ENCODE peak calls at places on chromosomes 16 and 17, in ten cellular contexts. U is CD4-positive, alpha-beta memory T cell; A is left lung; W is esophagus squamous epithelium; G is transverse colon; Z is stomach; K is IMR-90; P is ovary; C is SJCRH30; R is GM23338. F is an unnamed sample.
A peak's percentile ranks its signal among the peaks of the same experiment; 100 is the strongest.

GRCh38 chr16:68401871-68402747 is 46.2 kb downstream of the SMPD3 start:
- DNase-seq in U (no peak), A (no peak), W (no peak), G (no peak), Z (no peak), K (peak; percentile 68), P (no peak), C (no peak), R (no peak), F (peak; percentile 31)

GRCh38 chr17:46026045-46026814 is 27.2 kb downstream of the STH start:
- DNase-seq in U (no peak), A (no peak), W (no peak), G (peak; percentile 17), Z (no peak), K (no peak), P (no peak), C (no peak), R (peak; percentile 41), F (no peak)

GRCh38 chr17:78652913-78653312 is 75.7 kb upstream of the DNAH17 start:
- DNase-seq in U (no peak), A (no peak), W (no peak), G (no peak), Z (no peak), K (no peak), P (no peak), C (no peak), R (no peak), F (no peak)

GRCh38 chr17:35715416-35715815 is 16.0 kb upstream of the RASL10B start:
- DNase-seq in U (no peak), A (no peak), W (no peak), G (no peak), Z (no peak), K (no peak), P (no peak), C (no peak), R (no peak), F (no peak)

GRCh38 chr17:58960068-58960467 is 146.6 kb downstream of the TRIM37 start:
- DNase-seq in U (no peak), A (no peak), W (no peak), G (no peak), Z (no peak), K (peak; percentile 74), P (no peak), C (peak; percentile 3), R (peak; percentile 50), F (peak; percentile 87)

GRCh38 chr16:31476305-31477219 is 4.6 kb downstream of the TGFB1I1 start:
- DNase-seq in U (peak; percentile 76), A (peak; percentile 97), W (peak; percentile 44), G (peak; percentile 96), Z (peak; percentile 93), K (no peak), P (no peak), C (no peak), R (peak; percentile 88), F (no peak)

GRCh38 chr17:40516581-40517285 is 15.3 kb upstream of the TNS4 start:
- DNase-seq in U (peak; percentile 90), A (no peak), W (no peak), G (peak; percentile 46), Z (no peak), K (no peak), P (no peak), C (no peak), R (no peak), F (peak; percentile 93)

GRCh38 chr17:77441130-77441920 is 300.6 kb downstream of the SEC14L1 start:
- DNase-seq in U (peak; percentile 91), A (no peak), W (no peak), G (peak; percentile 57), Z (no peak), K (no peak), P (no peak), C (peak; percentile 70), R (no peak), F (no peak)

GRCh38 chr17:79631640-79632431 is 21.0 kb upstream of the RBFOX3 start:
- DNase-seq in U (no peak), A (no peak), W (no peak), G (no peak), Z (peak; percentile 17), K (no peak), P (peak; percentile 1), C (peak; percentile 1), R (no peak), F (no peak)

GRCh38 chr16:25690563-25691143 is 1.1 kb upstream of the HS3ST4 start:
- DNase-seq in U (no peak), A (no peak), W (no peak), G (no peak), Z (peak; percentile 41), K (no peak), P (no peak), C (no peak), R (peak; percentile 6), F (no peak)

GRCh38 chr16:90077757-90078593 is 844 bp upstream of the PRDM7 start:
- DNase-seq in U (peak; percentile 66), A (no peak), W (no peak), G (peak; percentile 34), Z (no peak), K (peak; percentile 42), P (no peak), C (no peak), R (peak; percentile 55), F (peak; percentile 4)

GRCh38 chr17:69448431-69449102 is 34.1 kb downstream of the MAP2K6 start:
- DNase-seq in U (no peak), A (no peak), W (no peak), G (peak; percentile 83), Z (no peak), K (no peak), P (peak; percentile 34), C (no peak), R (peak; percentile 97), F (no peak)

GRCh38 chr17:10224592-10225195 is 26.3 kb upstream of the GAS7 start:
- DNase-seq in U (no peak), A (no peak), W (no peak), G (no peak), Z (no peak), K (no peak), P (no peak), C (no peak), R (no peak), F (no peak)

GRCh38 chr17:57875109-57876022 is 25.5 kb upstream of the MRPS23 start:
- DNase-seq in U (no peak), A (peak; percentile 89), W (no peak), G (peak; percentile 59), Z (peak; percentile 71), K (peak; percentile 99), P (peak; percentile 81), C (peak; percentile 96), R (peak; percentile 91), F (peak; percentile 99)
- H3K4me1 ChIP-seq in U (peaks cover 21% of the 10 kb centered on the region), A (peaks cover 49% of the 10 kb centered on the region), W (peaks cover 82% of the 10 kb centered on the region), G (peaks cover 34% of the 10 kb centered on the region), Z (peaks cover 33% of the 10 kb centered on the region), K (peaks cover 50% of the 10 kb centered on the region), P (peaks cover 22% of the 10 kb centered on the region), C (peaks cover 54% of the 10 kb centered on the region), R (peaks cover 59% of the 10 kb centered on the region), F (peaks cover 70% of the 10 kb centered on the region)

GRCh38 chr16:9236319-9236718 is 144.9 kb downstream of the HAPSTR1 start:
- DNase-seq in U (no peak), A (no peak), W (no peak), G (no peak), Z (no peak), K (no peak), P (no peak), C (no peak), R (no peak), F (no peak)

GRCh38 chr16:9226924-9227323 is 135.5 kb downstream of the HAPSTR1 start:
- DNase-seq in U (no peak), A (no peak), W (no peak), G (no peak), Z (no peak), K (no peak), P (no peak), C (no peak), R (no peak), F (no peak)

GRCh38 chr16:9235837-9236236 is 144.4 kb downstream of the HAPSTR1 start:
- DNase-seq in U (no peak), A (no peak), W (no peak), G (no peak), Z (no peak), K (no peak), P (no peak), C (no peak), R (no peak), F (no peak)

DNA sequence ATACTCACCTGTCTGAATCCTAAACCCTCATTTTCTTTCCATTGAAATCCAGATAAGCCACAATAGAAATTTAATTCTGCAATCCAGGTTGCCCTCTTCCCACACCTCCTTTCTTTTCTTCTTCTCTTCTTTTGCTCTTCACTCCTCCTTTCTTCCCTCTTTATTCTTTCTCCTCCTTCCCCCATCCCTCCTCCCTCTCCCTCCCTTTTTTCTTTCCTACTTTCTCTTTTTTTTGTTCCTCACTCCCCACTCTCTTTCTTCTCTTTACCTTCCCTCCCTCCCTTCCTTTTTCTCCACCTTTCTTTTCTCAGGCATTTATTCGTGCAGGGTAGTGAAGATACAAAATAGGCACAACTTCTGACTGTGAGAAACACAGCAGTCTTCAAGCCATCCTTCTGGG is 140.7 kb downstream of the HAPSTR1 start:
- DNase-seq in U (no peak), A (no peak), W (no peak), G (no peak), Z (no peak), K (no peak), P (no peak), C (no peak), R (no peak), F (no peak)
- H3K27ac ChIP-seq in U (no peak overlapping the region), A (no peak overlapping the region), W (no peak overlapping the region), G (no peak overlapping the region), Z (no peak overlapping the region), K (no peak overlapping the region), P (no peak overlapping the region), C (no peak overlapping the region), R (no peak overlapping the region), F (no peak overlapping the region)

DNA sequence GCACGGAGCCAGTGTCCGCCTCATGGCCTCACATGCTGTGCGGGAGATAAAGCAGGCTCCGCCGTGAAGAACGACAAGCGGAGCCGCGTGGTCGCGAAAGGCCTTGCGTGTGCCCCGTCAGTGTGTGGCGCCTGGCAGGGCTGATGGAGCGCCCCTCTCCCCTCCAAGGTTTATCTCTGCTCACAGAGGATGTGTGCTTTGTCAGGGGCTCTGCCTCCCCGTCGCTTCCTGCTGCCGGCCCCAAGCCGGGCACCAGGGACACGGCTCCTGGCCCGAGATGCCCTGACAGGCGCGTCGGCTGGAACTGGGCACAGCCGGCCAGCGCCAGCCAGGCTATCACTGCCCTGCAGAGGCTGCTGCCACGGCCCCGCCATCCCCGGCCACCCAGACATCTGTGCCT is 95.3 kb upstream of the GSE1 start:
- DNase-seq in U (no peak), A (peak; percentile 73), W (no peak), G (no peak), Z (no peak), K (no peak), P (no peak), C (no peak), R (no peak), F (no peak)
- H3K4me1 ChIP-seq in U (no peaks in the 10 kb centered on the region), A (peaks cover 50% of the 10 kb centered on the region), W (peaks cover 58% of the 10 kb centered on the region), G (peaks cover 44% of the 10 kb centered on the region), Z (peaks cover 54% of the 10 kb centered on the region), K (peaks cover 29% of the 10 kb centered on the region), P (peaks cover 29% of the 10 kb centered on the region), C (peaks cover 35% of the 10 kb centered on the region), R (no peaks in the 10 kb centered on the region), F (peaks cover 35% of the 10 kb centered on the region)

DNA sequence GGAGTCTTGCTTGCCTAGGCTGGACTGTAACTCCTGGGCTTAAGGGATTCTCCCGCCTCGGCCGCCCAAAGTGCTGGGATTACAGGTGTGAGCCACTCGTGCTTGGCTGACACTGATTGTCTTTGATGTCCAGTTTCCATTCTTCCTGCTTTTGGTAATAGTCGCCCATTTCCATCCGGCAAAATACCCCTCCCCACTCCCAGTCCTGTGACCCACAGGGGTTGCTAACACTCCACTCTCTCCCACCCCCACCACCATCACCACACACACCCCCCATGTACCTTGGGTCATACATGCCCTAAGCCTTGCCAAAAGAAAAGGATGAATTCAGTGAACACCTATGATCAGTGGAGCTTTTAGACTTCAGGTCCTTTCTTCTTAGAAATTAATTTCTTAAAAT is 52.8 kb upstream of the MYH10 start:
- DNase-seq in U (no peak), A (no peak), W (no peak), G (no peak), Z (no peak), K (no peak), P (no peak), C (no peak), R (no peak), F (no peak)
- H3K27ac ChIP-seq in U (no peak overlapping the region), A (no peak overlapping the region), W (no peak overlapping the region), G (no peak overlapping the region), Z (no peak overlapping the region), K (no peak overlapping the region), P (no peak overlapping the region), C (no peak overlapping the region), R (no peak overlapping the region), F (no peak overlapping the region)